ENCODE peak calls at places on chromosomes 5 and 9, in nine cellular contexts. X is CD8-positive, alpha-beta T cell; Q is heart right ventricle; N is uterus; P is A673; G is endothelial cell of umbilical vein; W is gastrocnemius medialis; B is mesenchymal stem cell; O is cardiac muscle cell. Y is an unnamed sample.

GRCh38 chr5:140821375-140822280 is at the start of gene PCDHA5:
- DNase-seq in G (peak; percentile 38), B (no peak), W (no peak), Q (no peak), P (peak; percentile 76), N (no peak), O (no peak), X (no peak), Y (peak; percentile 33)

GRCh38 chr9:79665383-79665782 is 93.6 kb downstream of the TLE4 start:
- DNase-seq in G (no peak), N (no peak), Q (no peak), X (no peak), P (no peak), O (no peak), W (no peak), B (no peak), Y (no peak)

GRCh38 chr9:137352511-137353222 is 50.6 kb upstream of the NRARP start:
- DNase-seq in Q (no peak), B (no peak), X (no peak), W (no peak), G (no peak), O (no peak), P (no peak), N (no peak), Y (no peak)

GRCh38 chr5:176812269-176813259 is 2.2 kb downstream of the UNC5A start:
- DNase-seq in Q (no peak), G (peak; percentile 30), O (peak; percentile 80), X (no peak), B (peak; percentile 29), W (no peak), P (no peak), N (no peak), Y (no peak)

GRCh38 chr9:109918359-109919163 is 138.6 kb downstream of the PALM2AKAP2 start:
- DNase-seq in G (peak; percentile 69), X (no peak), N (no peak), B (peak; percentile 54), P (no peak), O (no peak), W (peak; percentile 61), Q (no peak), Y (no peak)

GRCh38 chr5:15440434-15440833 is 59.5 kb upstream of the FBXL7 start:
- DNase-seq in G (no peak), O (no peak), X (no peak), N (no peak), Q (no peak), B (no peak), W (no peak), P (no peak), Y (no peak)

GRCh38 chr9:126122901-126123616 is 203.6 kb upstream of the MVB12B start:
- DNase-seq in N (no peak), W (no peak), Q (no peak), O (no peak), P (no peak), B (no peak), X (no peak), G (no peak), Y (no peak)

GRCh38 chr5:91006708-91007107 is 376.4 kb downstream of the ARRDC3 start:
- DNase-seq in G (no peak), P (no peak), W (no peak), Q (no peak), O (no peak), B (no peak), X (no peak), N (no peak), Y (no peak)

GRCh38 chr9:137279741-137280477 is 2.4 kb downstream of the TOR4A start:
- DNase-seq in G (no peak), O (no peak), Q (no peak), X (no peak), N (no peak), B (no peak), W (no peak), P (no peak), Y (peak; percentile 19)

GRCh38 chr5:61313960-61314681 is 17.9 kb upstream of the ZSWIM6 start:
- DNase-seq in B (peak; percentile 93), N (no peak), O (no peak), W (no peak), X (no peak), Q (no peak), P (peak; percentile 41), G (peak; percentile 97), Y (no peak)

GRCh38 chr9:90953200-90953599 is 151.6 kb downstream of the SYK start:
- DNase-seq in G (no peak), W (no peak), Q (no peak), X (no peak), O (no peak), B (no peak), N (no peak), P (no peak), Y (no peak)

GRCh38 chr5:63351164-63351563 is 611.1 kb downstream of the HTR1A start:
- DNase-seq in O (no peak), P (no peak), W (no peak), Q (no peak), B (no peak), N (no peak), X (no peak), G (no peak), Y (no peak)

DNA sequence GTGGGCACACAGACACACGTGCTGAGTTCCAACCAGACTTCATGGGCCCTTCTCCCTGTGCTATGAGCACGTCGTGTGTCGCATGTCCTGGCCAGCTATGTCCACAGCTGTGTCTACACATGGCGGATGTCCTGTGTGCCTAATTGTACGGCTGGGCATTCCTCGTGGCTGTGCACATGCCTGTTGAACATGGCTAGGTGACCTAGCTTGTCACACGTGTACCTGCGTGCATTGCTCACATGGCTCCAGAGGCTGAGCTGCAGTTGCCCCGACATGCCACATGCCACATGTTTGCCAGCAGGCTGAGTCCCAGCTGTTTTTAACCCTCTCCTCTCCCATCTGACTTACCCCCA is 742 bp upstream of the AQP3 start:
- DNase-seq in O (no peak), X (no peak), P (no peak), Q (no peak), G (no peak), B (no peak), N (no peak), W (no peak), Y (peak; percentile 28)
- H3K4me3 ChIP-seq in O (no peak overlapping the region), X (peak overlapping the region; percentile 79), P (no peak overlapping the region), Q (peak overlapping the region; percentile 65), G (no peak overlapping the region), B (peak overlapping the region; percentile 52), N (no peak overlapping the region), W (peak overlapping the region; percentile 68), Y (no peak overlapping the region)

GRCh38 chr9:93459432-93459847 is 6.1 kb upstream of the FAM120AOS start:
- DNase-seq in P (no peak), W (no peak), X (no peak), G (no peak), O (no peak), Q (peak; percentile 39), N (no peak), B (no peak), Y (no peak)
- H3K4me1 ChIP-seq in P (peaks cover 19% of the 10 kb centered on the region), W (peaks cover 76% of the 10 kb centered on the region), X (peaks cover 22% of the 10 kb centered on the region), G (no peaks in the 10 kb centered on the region), O (peaks cover 17% of the 10 kb centered on the region), Q (peaks cover 86% of the 10 kb centered on the region), N (peaks cover 15% of the 10 kb centered on the region), B (peaks cover 6% of the 10 kb centered on the region), Y (peaks cover 14% of the 10 kb centered on the region)

DNA sequence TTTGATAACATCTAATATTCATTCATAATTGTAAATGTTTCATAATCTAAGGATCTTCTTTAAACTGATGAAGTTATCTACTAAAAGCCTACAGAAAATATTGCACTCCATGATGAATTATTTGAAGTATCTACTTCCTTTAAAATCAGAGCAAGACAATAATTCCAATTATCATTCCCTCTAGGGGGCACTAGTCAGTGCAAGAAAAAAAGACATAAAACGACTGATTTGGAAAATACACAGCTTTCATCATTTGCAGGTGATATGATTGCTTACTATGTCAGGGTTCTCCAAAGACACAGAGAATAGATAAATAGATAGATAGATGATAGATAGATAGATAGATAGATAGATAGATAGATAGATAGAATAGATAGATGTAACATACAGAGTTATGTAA is 13.5 kb upstream of the GRM6 start:
- DNase-seq in B (no peak), G (no peak), N (no peak), P (no peak), Q (no peak), W (no peak), X (no peak), O (no peak), Y (no peak)
- H3K9me3 ChIP-seq in B (peaks cover 46% of the 10 kb centered on the region), G (no peaks in the 10 kb centered on the region), N (no peaks in the 10 kb centered on the region), P (peaks cover 5% of the 10 kb centered on the region), Q (peaks cover 8% of the 10 kb centered on the region), W (no peaks in the 10 kb centered on the region), X (no peaks in the 10 kb centered on the region), O (no peaks in the 10 kb centered on the region), Y (no peaks in the 10 kb centered on the region)

DNA sequence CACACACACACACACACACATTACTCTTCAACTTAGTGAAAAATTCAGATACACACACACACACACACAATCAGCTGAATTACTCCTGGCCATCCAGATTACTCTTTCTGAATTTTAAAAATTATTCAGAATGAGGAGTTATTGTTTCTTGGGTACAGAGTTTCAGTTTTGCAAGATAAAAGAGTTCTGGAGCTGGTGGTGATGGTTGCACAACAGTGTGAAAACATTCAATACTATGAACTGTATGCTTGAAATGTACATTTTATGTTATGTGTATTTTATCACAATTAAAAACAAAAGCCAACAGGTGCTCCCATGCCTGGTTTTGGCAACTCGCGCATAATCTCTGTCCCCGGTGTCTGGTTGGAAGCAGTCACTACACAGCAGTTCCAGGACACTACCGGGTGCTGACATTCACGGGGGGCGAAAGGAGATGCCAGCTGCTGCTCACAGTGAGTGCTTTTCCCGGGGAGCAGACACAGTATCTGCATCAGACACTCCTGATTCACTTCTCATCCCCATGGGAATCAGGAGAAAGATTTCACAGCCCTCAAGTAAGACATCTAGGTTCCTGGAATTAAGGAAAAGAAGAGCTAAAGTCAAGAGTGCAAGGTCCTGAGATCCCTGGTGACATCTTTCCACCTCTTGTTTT is 55.7 kb downstream of the LHFPL2 start:
- DNase-seq in Q (no peak), X (no peak), W (no peak), P (no peak), G (no peak), O (no peak), B (no peak), N (no peak), Y (peak; percentile 56)
- H3K4me3 ChIP-seq in Q (no peak overlapping the region), X (no peak overlapping the region), W (no peak overlapping the region), P (no peak overlapping the region), G (no peak overlapping the region), O (no peak overlapping the region), B (no peak overlapping the region), N (no peak overlapping the region), Y (no peak overlapping the region)

DNA sequence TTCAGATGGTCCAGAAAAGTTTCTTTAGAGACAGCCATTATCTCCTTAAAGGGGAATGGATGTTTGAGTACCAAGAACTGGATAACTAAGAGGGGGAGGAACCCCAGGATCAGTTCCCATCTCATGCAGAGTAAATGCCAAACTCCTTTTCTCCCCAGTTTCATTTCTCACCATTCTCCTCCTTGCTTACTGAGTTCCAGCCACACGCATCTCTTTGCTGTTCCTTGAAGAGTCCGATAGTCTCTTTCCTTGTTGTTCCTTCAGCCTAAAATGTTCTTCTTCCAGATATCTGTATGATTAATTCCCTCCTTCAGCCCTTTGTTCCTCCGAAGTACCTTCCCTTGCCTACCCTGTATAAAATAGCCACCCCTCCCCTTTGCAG is 30.0 kb downstream of the KDM4C start:
- DNase-seq in B (no peak), O (no peak), P (no peak), X (no peak), G (no peak), N (no peak), W (no peak), Q (no peak), Y (no peak)
- H3K4me1 ChIP-seq in B (peaks cover 5% of the 10 kb centered on the region), O (peaks cover 8% of the 10 kb centered on the region), P (peaks cover 7% of the 10 kb centered on the region), X (peaks cover 32% of the 10 kb centered on the region), G (peaks cover 21% of the 10 kb centered on the region), N (no peaks in the 10 kb centered on the region), W (peaks cover 30% of the 10 kb centered on the region), Q (peaks cover 29% of the 10 kb centered on the region), Y (peaks cover 15% of the 10 kb centered on the region)

Y was measured in right cardiac atrium.